ENCODE peak calls at places on chromosomes 12 and 14, in four cellular contexts. V is left ventricle myocardium inferior; T is CD8-positive, alpha-beta T cell; U is BE2C. F is an unnamed sample. For H3K36me3 and H3K27me3, the result is how much of the 10 kb centered on the place peaks cover.

GRCh38 chr14:51069065-51069464 is 25.8 kb downstream of the TRIM9 start:
- DNase-seq in U (no peak), V (no peak), T (no peak), F (no peak)

GRCh38 chr14:104892517-104893434 is 27.7 kb downstream of the CEP170B start:
- DNase-seq in T (no peak), V (no peak), U (peak), F (peak)

GRCh38 chr12:52010152-52010622 is 3.4 kb downstream of the TAMALIN start:
- DNase-seq in U (peak), V (peak), T (no peak), F (peak)

GRCh38 chr14:28242895-28243294 is 523.7 kb upstream of the FOXG1 start:
- DNase-seq in V (no peak), T (no peak), U (no peak), F (no peak)

GRCh38 chr12:130181211-130181610 is 18.9 kb downstream of the FZD10 start:
- DNase-seq in T (no peak), V (no peak), U (no peak), F (no peak)

GRCh38 chr14:27668531-27668930 is 1070.7 kb upstream of the NOVA1 start:
- DNase-seq in V (no peak), T (no peak), U (no peak), F (no peak)

GRCh38 chr14:101060171-101060601 is 156.7 kb upstream of the RTL1 start:
- DNase-seq in V (no peak), U (peak), T (no peak), F (no peak)

GRCh38 chr12:31005944-31006361 is 67.7 kb upstream of the DDX11 start:
- DNase-seq in U (no peak), T (no peak), V (no peak), F (no peak)

GRCh38 chr12:53060064-53060720 is 10.3 kb downstream of the TNS2 start:
- DNase-seq in U (no peak), T (no peak), V (no peak), F (no peak)

GRCh38 chr14:88422036-88422435 is 36.6 kb downstream of the SPATA7 start:
- DNase-seq in V (no peak), U (peak), T (no peak), F (no peak)

GRCh38 chr12:108356902-108357806 is 18.0 kb upstream of the CMKLR1 start:
- DNase-seq in T (no peak), U (no peak), V (no peak), F (no peak)

GRCh38 chr12:122024132-122024785 is 2.6 kb downstream of the BCL7A start:
- DNase-seq in T (no peak), U (no peak), V (no peak), F (no peak)

GRCh38 chr14:101839236-101839635 is 77.7 kb downstream of the PPP2R5C start:
- DNase-seq in U (peak), T (no peak), V (no peak), F (no peak)

GRCh38 chr14:99672506-99673327 is 11.4 kb upstream of the CYP46A1 start:
- DNase-seq in U (peak), V (no peak), T (no peak), F (peak)

GRCh38 chr14:90293766-90294471 is 37.6 kb downstream of the PSMC1 start:
- DNase-seq in V (no peak), T (no peak), U (no peak), F (no peak)

GRCh38 chr12:105738036-105738435 is 400.7 kb downstream of the NUAK1 start:
- DNase-seq in U (no peak), V (peak), T (no peak), F (no peak)

GRCh38 chr12:69266045-69266635 is 26.8 kb downstream of the CPSF6 start:
- DNase-seq in U (no peak), V (no peak), T (no peak), F (no peak)

GRCh38 chr14:101820283-101820798 is 58.8 kb downstream of the PPP2R5C start:
- DNase-seq in T (peak), U (no peak), V (no peak), F (no peak)

GRCh38 chr14:100203962-100204834 is 34.7 kb upstream of the YY1 start:
- DNase-seq in T (no peak), V (no peak), U (no peak), F (no peak)

GRCh38 chr12:119014368-119014767 is 33.0 kb downstream of the SRRM4 start:
- DNase-seq in V (no peak), T (no peak), U (no peak), F (no peak)

GRCh38 chr12:119012179-119012578 is 30.8 kb downstream of the SRRM4 start:
- DNase-seq in U (no peak), T (no peak), V (no peak), F (peak)

GRCh38 chr12:119016715-119017114 is 35.4 kb downstream of the SRRM4 start:
- DNase-seq in U (no peak), T (no peak), V (no peak), F (no peak)

GRCh38 chr12:119011231-119011630 is 29.9 kb downstream of the SRRM4 start:
- DNase-seq in V (no peak), U (peak), T (no peak), F (no peak)

DNA sequence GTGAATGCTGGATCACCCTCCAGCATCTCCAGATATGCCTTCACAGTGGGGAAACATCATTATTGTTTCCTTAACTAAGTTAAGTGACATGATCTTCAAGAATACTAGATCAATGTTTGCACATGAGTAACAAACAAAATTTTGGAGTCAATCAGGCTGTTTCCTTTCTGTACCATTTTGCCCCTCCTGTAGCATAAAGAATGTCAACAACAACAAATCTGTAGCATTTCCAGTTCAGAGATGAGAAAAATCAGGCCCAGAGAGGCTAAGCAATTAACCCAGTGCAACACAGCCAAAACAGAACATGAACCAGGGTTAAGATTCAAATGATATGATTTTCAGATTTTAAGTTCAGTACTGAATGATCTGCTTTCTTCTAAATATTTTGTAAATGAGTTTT is 31.7 kb downstream of the SRRM4 start:
- DNase-seq in T (no peak), U (no peak), V (no peak), F (no peak)
- H3K4me3 ChIP-seq in T (no peak), U (no peak), V (no peak), F (no peak)

DNA sequence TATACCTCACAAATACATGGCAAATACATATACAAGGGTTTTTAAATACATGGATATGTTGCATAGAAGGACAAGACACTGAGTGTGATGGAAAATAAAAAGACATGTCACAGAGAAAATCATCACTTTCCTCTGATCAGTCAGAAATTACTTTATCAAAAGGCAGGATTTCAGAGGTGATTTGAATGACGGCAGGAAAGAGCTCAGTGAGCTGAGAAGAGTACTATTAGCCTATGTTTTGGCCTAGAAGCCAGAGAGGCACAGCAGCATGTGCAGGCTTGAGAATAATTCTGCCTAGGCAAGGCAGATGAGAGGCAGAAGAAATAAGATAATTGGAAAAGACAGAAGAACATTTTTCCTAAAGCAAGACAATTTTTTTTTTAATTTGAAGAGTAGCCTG is 94.9 kb downstream of the BCAT1 start:
- DNase-seq in U (no peak), V (no peak), T (no peak), F (no peak)
- H3K36me3 ChIP-seq in U (under half), V (under half), T (under half), F (under half)

GRCh38 chr14:75390183-75390582 is 37.6 kb upstream of the JDP2 start:
- DNase-seq in V (no peak), T (no peak), U (no peak), F (no peak)
- H3K27me3 ChIP-seq in V (under half), T (under half), U (under half), F (under half)

DNA sequence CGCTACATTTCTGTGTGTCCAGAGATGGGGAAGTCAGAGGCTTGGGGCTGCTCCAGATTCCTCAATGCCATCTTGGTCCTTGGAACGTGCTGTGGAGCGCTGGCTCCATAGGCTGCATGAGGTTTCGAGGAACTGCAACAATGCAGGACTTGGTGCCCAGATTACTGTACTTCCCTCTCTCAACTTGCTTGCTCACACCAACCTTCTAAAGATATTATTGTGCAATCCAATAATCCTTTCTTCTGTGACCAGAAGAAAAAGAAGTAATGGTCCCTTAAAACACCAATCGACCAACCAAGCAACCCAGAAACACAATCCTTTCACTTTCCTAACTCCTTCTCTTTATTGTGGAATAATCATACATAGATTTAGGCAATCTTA is 3.7 kb downstream of the PRICKLE1 start:
- DNase-seq in U (no peak), V (no peak), T (no peak), F (no peak)
- H3K4me3 ChIP-seq in U (peak), V (no peak), T (no peak), F (no peak)

DNA sequence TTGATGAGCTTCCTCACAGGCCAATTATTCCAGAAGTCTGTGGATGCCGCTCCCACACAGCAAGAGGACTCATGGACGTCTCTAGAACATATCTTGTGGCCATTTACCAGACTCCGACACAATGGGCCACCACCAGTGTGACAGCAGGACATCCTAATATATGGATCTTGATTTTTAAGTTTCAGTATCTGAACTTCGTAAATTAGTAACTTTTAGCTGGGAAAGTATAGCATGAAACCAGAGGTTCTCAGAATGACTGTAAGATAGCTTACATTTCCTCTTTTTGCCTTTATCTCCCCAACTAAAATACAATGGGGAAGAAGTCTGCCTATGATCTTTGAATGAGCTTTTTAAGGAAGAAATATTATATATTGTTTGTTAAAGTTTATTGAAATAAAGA is 87.0 kb downstream of the DNAI7 start:
- DNase-seq in T (no peak), U (no peak), V (no peak), F (no peak)
- H3K36me3 ChIP-seq in T (under half), U (under half), V (under half), F (under half)